ENCODE peak calls at places on chromosomes 12 and 14, in ten cellular contexts. X, M, L, Y, Z, S, W, I, R and N are unnamed samples. For H3K4me1, the result is how much of the 10 kb centered on the place peaks cover.

GRCh38 chr12:104353012-104353981 is 49.8 kb downstream of the EID3 start:
- DNase-seq in W (peak), L (no peak), Z (no peak), I (no peak), S (no peak), X (no peak), Y (no peak), M (no peak), R (no peak), N (no peak)

GRCh38 chr12:2925322-2925995 is 33.7 kb upstream of the TEAD4 start:
- DNase-seq in I (no peak), X (no peak), S (no peak), Y (no peak), W (no peak), R (no peak), L (no peak), Z (peak), M (no peak), N (no peak)

GRCh38 chr12:16165506-16165905 is 112.0 kb downstream of the SLC15A5 start:
- DNase-seq in W (peak), Z (peak), R (no peak), M (no peak), S (peak), L (peak), Y (peak), X (peak), I (no peak), N (peak)

GRCh38 chr14:65095633-65096205 is 6.6 kb downstream of the MAX start:
- DNase-seq in S (peak), M (peak), W (no peak), Y (peak), L (peak), Z (peak), X (peak), R (peak), I (no peak), N (no peak)

GRCh38 chr12:27190761-27191160 is 53.3 kb upstream of the STK38L start:
- DNase-seq in I (no peak), R (no peak), S (no peak), X (no peak), W (peak), M (no peak), L (no peak), Z (no peak), Y (no peak), N (no peak)

GRCh38 chr14:86777950-86778602 is 1214.9 kb downstream of the GALC start:
- DNase-seq in R (no peak), I (no peak), W (no peak), M (no peak), Z (no peak), X (no peak), S (no peak), Y (no peak), L (no peak), N (peak)

GRCh38 chr12:89529738-89530137 is 3.9 kb upstream of the POC1B start:
- DNase-seq in W (peak), S (no peak), Z (no peak), L (no peak), R (no peak), I (no peak), M (no peak), X (no peak), Y (no peak), N (peak)

GRCh38 chr14:74568896-74569295 is 43.1 kb downstream of the LTBP2 start:
- DNase-seq in X (no peak), L (no peak), I (no peak), R (no peak), W (no peak), S (peak), Z (no peak), M (no peak), Y (no peak), N (peak)

GRCh38 chr14:25111061-25111601 is 61.2 kb upstream of the STXBP6 start:
- DNase-seq in S (no peak), R (no peak), I (no peak), W (peak), Y (no peak), L (peak), Z (no peak), X (no peak), M (no peak), N (peak)

GRCh38 chr12:6533653-6534157 is 612 bp upstream of the GAPDH start:
- DNase-seq in W (peak), Y (no peak), S (peak), R (peak), L (peak), Z (peak), X (peak), I (peak), M (peak), N (peak)

GRCh38 chr12:68031881-68032739 is 42.9 kb downstream of the IFNG-AS1 start:
- DNase-seq in Z (no peak), X (no peak), L (no peak), W (no peak), Y (no peak), M (no peak), R (no peak), I (no peak), S (no peak), N (no peak)

GRCh38 chr12:58888131-58888783 is 32.0 kb downstream of the LRIG3 start:
- DNase-seq in S (peak), W (peak), L (peak), I (no peak), Y (no peak), X (no peak), M (peak), R (no peak), Z (peak), N (peak)

GRCh38 chr12:132140501-132140900 is 3.6 kb downstream of the DDX51 start:
- DNase-seq in W (no peak), S (no peak), Y (no peak), M (no peak), R (no peak), L (no peak), I (peak), X (no peak), Z (peak), N (no peak)

GRCh38 chr14:93976477-93977057 is at the start of gene ASB2:
- DNase-seq in Z (peak), M (no peak), X (peak), Y (peak), L (no peak), I (no peak), R (no peak), S (peak), W (no peak), N (peak)

GRCh38 chr14:42490536-42490935 is 883.9 kb downstream of the LRFN5 start:
- DNase-seq in W (no peak), Z (no peak), Y (no peak), R (no peak), X (no peak), S (no peak), I (no peak), L (no peak), M (no peak), N (no peak)

GRCh38 chr12:121060149-121061001 is 21.3 kb upstream of the OASL start:
- DNase-seq in M (peak), Y (no peak), I (no peak), R (no peak), W (peak), Z (no peak), L (peak), X (peak), S (no peak), N (peak)

GRCh38 chr14:61555056-61555838 is 140.1 kb upstream of the HIF1A start:
- DNase-seq in I (no peak), X (no peak), Y (no peak), S (no peak), W (no peak), Z (no peak), R (no peak), M (no peak), L (no peak), N (peak)

GRCh38 chr12:102939670-102940222 is 17.7 kb upstream of the ASCL1 start:
- DNase-seq in Y (no peak), Z (no peak), R (no peak), X (no peak), I (no peak), M (no peak), S (no peak), L (no peak), W (no peak), N (no peak)

GRCh38 chr12:5148880-5149279 is 105.2 kb downstream of the KCNA5 start:
- DNase-seq in W (no peak), R (no peak), X (no peak), M (no peak), I (no peak), Y (no peak), L (no peak), Z (no peak), S (no peak), N (no peak)

GRCh38 chr12:11819643-11820042 is 170.2 kb downstream of the ETV6 start:
- DNase-seq in L (no peak), I (no peak), S (no peak), R (no peak), Y (no peak), Z (no peak), X (no peak), W (no peak), M (no peak), N (no peak)

GRCh38 chr14:76778546-76779215 is 17.4 kb downstream of the VASH1 start:
- DNase-seq in Z (no peak), I (peak), S (no peak), W (no peak), Y (no peak), R (no peak), M (no peak), X (no peak), L (no peak), N (no peak)

GRCh38 chr14:76775695-76776305 is 14.5 kb downstream of the VASH1 start:
- DNase-seq in M (no peak), I (peak), W (no peak), S (peak), Y (no peak), R (no peak), Z (peak), X (no peak), L (no peak), N (no peak)

GRCh38 chr14:76779221-76780057 is 18.2 kb downstream of the VASH1 start:
- DNase-seq in S (no peak), Z (no peak), M (no peak), L (no peak), X (no peak), R (no peak), Y (no peak), W (no peak), I (peak), N (no peak)

GRCh38 chr14:76776306-76777251 is 15.3 kb downstream of the VASH1 start:
- DNase-seq in R (no peak), Y (no peak), I (peak), S (peak), W (no peak), X (no peak), Z (peak), M (no peak), L (no peak), N (no peak)

DNA sequence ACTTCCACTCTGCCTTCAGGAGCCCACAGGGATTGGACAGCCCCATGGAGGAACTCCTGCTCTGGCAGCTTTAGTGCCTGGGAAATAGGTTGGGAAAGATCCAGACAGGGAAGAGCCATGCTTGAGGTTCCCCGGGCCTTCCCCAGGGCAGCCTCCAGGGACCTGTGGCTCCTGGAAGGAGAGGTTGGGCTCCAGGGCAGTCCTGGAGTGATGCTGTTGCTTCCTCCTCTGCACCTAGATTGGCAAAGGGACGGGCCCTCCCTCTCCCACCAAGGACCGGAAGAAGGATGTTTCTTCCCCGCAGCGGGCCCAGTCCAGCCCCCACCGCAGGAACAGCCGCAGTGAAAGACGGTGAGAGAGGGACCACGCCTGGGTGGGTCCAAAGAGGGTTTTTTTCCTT is 16.5 kb downstream of the VASH1 start:
- DNase-seq in W (no peak), Z (no peak), X (no peak), R (no peak), Y (no peak), L (no peak), S (no peak), I (no peak), M (no peak), N (no peak)
- H3K4me3 ChIP-seq in W (no peak), Z (no peak), X (no peak), R (no peak), Y (no peak), L (no peak), S (no peak), I (no peak), M (no peak), N (no peak)

DNA sequence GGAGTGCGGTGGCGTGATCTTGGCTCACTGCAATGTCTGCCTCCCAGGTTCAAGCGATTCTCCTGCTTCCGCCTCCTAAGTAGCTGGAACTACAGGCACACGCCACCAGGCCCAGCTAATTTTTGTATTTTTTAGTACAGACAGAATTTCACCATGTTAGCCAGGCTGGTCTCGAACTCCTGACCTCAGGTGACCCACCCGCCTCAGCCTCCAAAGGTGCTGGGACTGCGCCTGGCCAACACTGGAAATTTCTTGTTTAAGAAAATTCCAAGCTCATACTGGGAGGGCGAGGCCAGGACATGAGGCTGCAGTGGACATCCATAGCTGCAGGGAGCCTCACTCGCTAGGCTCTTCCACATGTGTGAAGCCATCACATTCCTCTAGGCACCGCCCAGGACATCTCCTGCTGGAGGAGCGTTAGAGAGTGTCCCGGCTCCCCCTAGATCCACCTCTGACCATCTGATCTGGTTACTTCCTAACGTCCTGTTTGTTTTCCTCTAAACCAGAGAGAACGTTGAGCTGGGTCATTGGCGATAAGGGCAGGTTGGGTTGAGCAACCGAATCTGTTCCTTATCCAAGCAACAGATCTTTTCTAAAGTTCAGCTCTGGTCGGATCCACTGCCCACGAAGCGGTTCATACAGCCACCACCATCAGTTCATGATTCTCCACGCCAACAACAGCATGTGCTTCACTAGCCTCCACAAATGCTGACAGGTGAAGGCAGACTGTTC is 108.2 kb upstream of the MED13L start:
- DNase-seq in Y (no peak), M (no peak), Z (no peak), I (no peak), R (no peak), X (no peak), L (no peak), S (no peak), W (peak), N (no peak)
- TF ChIP-seq CTCF in Y (no peak), M (no peak), Z (no peak), I (no peak), R (no peak), X (no peak), L (no peak), S (no peak), W (no peak), N (no peak)

DNA sequence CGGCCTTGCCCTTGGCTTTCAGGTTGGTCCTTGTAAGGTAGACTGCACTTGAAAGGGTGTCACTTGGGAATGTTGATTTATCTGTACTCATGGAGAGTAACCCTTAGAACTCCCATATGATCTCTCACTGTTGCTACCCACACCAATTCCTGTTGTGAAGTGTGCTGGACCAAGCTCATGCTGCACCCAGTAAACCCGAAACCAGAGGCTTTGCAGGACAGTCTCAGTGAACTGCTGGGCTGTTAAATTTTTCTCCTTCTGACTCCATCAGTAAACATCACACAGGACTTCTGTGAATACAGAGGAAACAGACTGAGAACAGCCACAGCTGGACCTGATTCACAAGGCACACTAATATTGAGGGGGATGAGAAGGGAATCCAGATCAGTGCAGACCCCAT is 783.0 kb downstream of the TMEM121 start:
- DNase-seq in X (no peak), M (no peak), I (no peak), S (no peak), R (no peak), Y (no peak), Z (no peak), W (no peak), L (no peak), N (no peak)
- H3K4me1 ChIP-seq in X (under half), M (under half), I (under half), S (under half), R (under half), Y (under half), Z (under half), W (under half), L (under half), N (under half)

GRCh38 chr12:49944046-49944445 is 6.5 kb upstream of the AQP2 start:
- DNase-seq in Z (no peak), S (no peak), I (no peak), W (no peak), R (no peak), M (no peak), L (no peak), Y (no peak), X (no peak), N (no peak)
- H3K4me3 ChIP-seq in Z (no peak), S (no peak), I (no peak), W (no peak), R (no peak), M (no peak), L (no peak), Y (no peak), X (no peak), N (no peak)

GRCh38 chr14:22122227-22123187 is 448.9 kb upstream of the OR4E1 start:
- DNase-seq in M (no peak), W (peak), X (peak), I (no peak), S (no peak), Y (no peak), Z (no peak), R (no peak), L (no peak), N (no peak)
- TF ChIP-seq CTCF in M (no peak), W (no peak), X (peak), I (no peak), S (no peak), Y (no peak), Z (no peak), R (no peak), L (no peak), N (no peak)